ENCODE peak calls at places on chromosomes 12 and 14, in six cellular contexts. E is body of pancreas, Y is cardiac muscle cell, S is psoas muscle, J is lower lobe of right lung, G is right cardiac atrium. K is an unnamed sample. For H3K4me1, the result is how much of the 10 kb centered on the place peaks cover.

GRCh38 chr12:92008345-92008744 is 137.3 kb downstream of the BTG1 start:
- DNase-seq in E (no peak), Y (no peak), S (no peak), J (no peak), G (no peak), K (no peak)

GRCh38 chr14:89900822-89901221 is 53.7 kb downstream of the EFCAB11 start:
- DNase-seq in E (no peak), Y (no peak), S (no peak), J (no peak), G (no peak), K (no peak)

GRCh38 chr14:26702721-26703250 is 105.0 kb upstream of the NOVA1 start:
- DNase-seq in E (no peak), Y (no peak), S (no peak), J (no peak), G (no peak), K (no peak)

GRCh38 chr12:49332891-49333371 is 4.1 kb downstream of the C1QL4 start:
- DNase-seq in E (no peak), Y (no peak), S (no peak), J (no peak), G (no peak), K (no peak)

GRCh38 chr14:32932302-32932920 is 6.3 kb upstream of the NPAS3 start:
- DNase-seq in E (no peak), Y (no peak), S (no peak), J (no peak), G (no peak), K (no peak)

GRCh38 chr12:127340381-127340780 is 926.6 kb upstream of the TMEM132C start:
- DNase-seq in E (no peak), Y (no peak), S (no peak), J (no peak), G (no peak), K (no peak)

GRCh38 chr14:50871223-50871622 is 630 bp upstream of the ABHD12B start:
- DNase-seq in E (no peak), Y (no peak), S (no peak), J (no peak), G (no peak), K (no peak)

GRCh38 chr14:77086017-77086727 is 11.9 kb upstream of the CIPC start:
- DNase-seq in E (no peak), Y (peak), S (no peak), J (no peak), G (no peak), K (no peak)

GRCh38 chr12:124159655-124160054 is 135.2 kb upstream of the RFLNA start:
- DNase-seq in E (no peak), Y (no peak), S (no peak), J (no peak), G (no peak), K (no peak)

GRCh38 chr12:2054091-2055018 is 1.6 kb downstream of the CACNA1C start:
- DNase-seq in E (no peak), Y (peak), S (no peak), J (no peak), G (peak), K (peak)

GRCh38 chr12:121750507-121750955 is 38.0 kb downstream of the TMEM120B start:
- DNase-seq in E (no peak), Y (no peak), S (no peak), J (no peak), G (no peak), K (no peak)

GRCh38 chr12:58814036-58814435 is 106.3 kb downstream of the LRIG3 start:
- DNase-seq in E (no peak), Y (peak), S (no peak), J (no peak), G (no peak), K (no peak)

GRCh38 chr12:78406776-78407335 is 457.7 kb upstream of the SYT1 start:
- DNase-seq in E (no peak), Y (no peak), S (no peak), J (no peak), G (no peak), K (no peak)

GRCh38 chr14:87813691-87814090 is 179.3 kb downstream of the GALC start:
- DNase-seq in E (no peak), Y (no peak), S (no peak), J (no peak), G (no peak), K (no peak)

GRCh38 chr12:9113987-9114309 is 1.8 kb downstream of the A2M start:
- DNase-seq in E (no peak), Y (no peak), S (no peak), J (no peak), G (no peak), K (no peak)

GRCh38 chr12:94074970-94075695 is 73.2 kb upstream of the PLXNC1 start:
- DNase-seq in E (peak), Y (peak), S (peak), J (peak), G (peak), K (peak)

GRCh38 chr12:102702447-102703114 is 214.5 kb downstream of the PAH start:
- DNase-seq in E (peak), Y (peak), S (peak), J (no peak), G (peak), K (peak)

GRCh38 chr12:42091769-42092168 is 52.9 kb downstream of the GXYLT1 start:
- DNase-seq in E (no peak), Y (no peak), S (no peak), J (no peak), G (no peak), K (no peak)

GRCh38 chr14:105876158-105876557 is 349.8 kb downstream of the TMEM121 start:
- DNase-seq in E (no peak), Y (no peak), S (peak), J (peak), G (no peak), K (peak)

GRCh38 chr14:51600658-51601057 is 51.1 kb upstream of the FRMD6 start:
- DNase-seq in E (no peak), Y (no peak), S (no peak), J (no peak), G (no peak), K (no peak)

GRCh38 chr12:49982246-49983229 is 9.8 kb downstream of the AQP6 start:
- DNase-seq in E (no peak), Y (no peak), S (no peak), J (no peak), G (no peak), K (no peak)

GRCh38 chr12:116590561-116590960 is 31.4 kb downstream of the MAP1LC3B2 start:
- DNase-seq in E (no peak), Y (no peak), S (no peak), J (no peak), G (no peak), K (no peak)

GRCh38 chr14:22551597-22551982 is 37.4 kb downstream of the DAD1 start:
- DNase-seq in E (no peak), Y (no peak), S (no peak), J (no peak), G (no peak), K (no peak)
- H3K4me1 ChIP-seq in E (under half), Y (under half), S (under half), J (under half), G (under half), K (under half)

GRCh38 chr12:13126494-13126893 is 23.0 kb upstream of the GSG1 start:
- DNase-seq in E (no peak), Y (no peak), S (no peak), J (no peak), G (no peak), K (no peak)

GRCh38 chr12:13127476-13127875 is 24.0 kb upstream of the GSG1 start:
- DNase-seq in E (no peak), Y (no peak), S (no peak), J (no peak), G (no peak), K (no peak)

GRCh38 chr12:13125996-13126395 is 22.5 kb upstream of the GSG1 start:
- DNase-seq in E (no peak), Y (no peak), S (no peak), J (no peak), G (no peak), K (no peak)

GRCh38 chr12:13130981-13131380 is 27.5 kb upstream of the GSG1 start:
- DNase-seq in E (no peak), Y (no peak), S (no peak), J (no peak), G (no peak), K (no peak)

DNA sequence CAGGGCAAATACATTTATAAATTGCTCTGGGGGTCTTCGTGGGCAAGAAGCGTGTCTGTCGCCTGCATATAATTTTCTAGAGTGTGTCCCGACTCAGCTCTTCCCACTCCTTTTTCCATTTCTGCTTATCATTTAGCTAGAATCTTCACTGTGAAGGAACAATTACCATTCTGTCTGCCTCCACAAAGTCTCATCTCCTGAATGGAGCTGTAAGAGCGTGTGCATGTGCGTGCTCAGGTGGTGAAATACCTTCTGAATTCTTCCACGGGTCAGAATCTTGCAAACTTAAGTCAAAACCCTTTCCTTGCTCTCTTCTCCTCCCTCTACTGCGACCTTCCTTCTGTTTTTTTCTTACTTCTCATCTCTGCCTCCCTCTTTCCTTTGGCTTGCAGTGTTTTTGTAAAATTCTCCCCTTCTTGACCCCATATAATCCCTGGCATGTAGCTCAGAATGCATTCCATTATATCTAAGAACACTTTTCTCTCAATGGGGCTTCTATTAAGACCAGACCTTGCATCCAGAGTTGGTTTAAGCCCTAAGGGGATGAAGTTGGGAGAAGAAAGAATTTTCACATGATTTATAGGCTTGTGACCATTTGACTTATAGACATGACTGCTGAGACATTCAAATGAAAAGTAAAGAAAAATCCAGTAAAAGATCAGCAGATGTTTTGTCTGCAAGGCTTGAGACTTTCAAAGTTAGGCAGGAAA is 25.0 kb upstream of the GSG1 start:
- DNase-seq in E (no peak), Y (no peak), S (no peak), J (no peak), G (no peak), K (no peak)
- H3K4me1 ChIP-seq in E (under half), Y (under half), S (under half), J (under half), G (under half), K (under half)

GRCh38 chr12:27528788-27529187 is 4.8 kb downstream of the PPFIBP1 start:
- DNase-seq in E (no peak), Y (no peak), S (no peak), J (no peak), G (no peak), K (no peak)
- H3K4me1 ChIP-seq in E (under half), Y (under half), S (under half), J (under half), G (under half), K (under half)

GRCh38 chr12:64678835-64679234 is 68.5 kb downstream of the RASSF3 start:
- DNase-seq in E (no peak), Y (no peak), S (no peak), J (no peak), G (no peak), K (no peak)
- H3K4me1 ChIP-seq in E (half or more), Y (under half), S (under half), J (half or more), G (under half), K (half or more)

GRCh38 chr14:72558721-72559120 is 335.2 kb downstream of the DPF3 start:
- DNase-seq in E (no peak), Y (no peak), S (no peak), J (no peak), G (no peak), K (peak)

GRCh38 chr14:72560331-72560730 is 333.6 kb downstream of the DPF3 start:
- DNase-seq in E (no peak), Y (peak), S (no peak), J (no peak), G (no peak), K (no peak)

GRCh38 chr14:72560856-72561493 is 332.9 kb downstream of the DPF3 start:
- DNase-seq in E (no peak), Y (no peak), S (no peak), J (no peak), G (no peak), K (no peak)

GRCh38 chr14:72559669-72560068 is 334.2 kb downstream of the DPF3 start:
- DNase-seq in E (no peak), Y (no peak), S (no peak), J (no peak), G (no peak), K (no peak)

GRCh38 chr14:72559227-72559626 is 334.7 kb downstream of the DPF3 start:
- DNase-seq in E (no peak), Y (no peak), S (no peak), J (no peak), G (no peak), K (no peak)
- H3K4me1 ChIP-seq in E (under half), Y (under half), S (under half), J (under half), G (under half), K (under half)

DNA sequence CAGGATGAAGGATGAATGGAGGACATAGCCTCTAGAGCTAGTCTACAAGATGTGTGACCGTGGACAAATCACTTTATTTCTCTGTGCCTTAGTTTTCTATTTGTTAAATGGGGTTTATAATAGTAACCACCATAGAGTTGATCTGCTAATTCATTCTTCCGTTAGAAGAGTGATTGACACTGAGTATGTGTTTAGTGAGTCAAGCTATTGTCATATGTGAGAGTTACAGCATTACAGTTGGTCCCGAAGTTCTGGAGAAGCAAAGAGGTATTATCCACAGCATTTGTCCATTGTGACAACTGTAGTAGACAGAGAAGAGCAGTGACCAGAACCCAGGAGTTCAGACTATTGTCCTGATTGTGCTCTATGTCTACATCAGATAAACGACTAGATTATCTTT is 14.1 kb downstream of the FAR2 start:
- DNase-seq in E (no peak), Y (no peak), S (no peak), J (no peak), G (no peak), K (no peak)
- H3K4me1 ChIP-seq in E (under half), Y (under half), S (under half), J (half or more), G (under half), K (under half)

GRCh38 chr12:64733857-64734256 is 25.3 kb downstream of the GNS start:
- DNase-seq in E (peak), Y (peak), S (peak), J (no peak), G (peak), K (no peak)
- H3K4me1 ChIP-seq in E (under half), Y (under half), S (under half), J (under half), G (under half), K (under half)

DNA sequence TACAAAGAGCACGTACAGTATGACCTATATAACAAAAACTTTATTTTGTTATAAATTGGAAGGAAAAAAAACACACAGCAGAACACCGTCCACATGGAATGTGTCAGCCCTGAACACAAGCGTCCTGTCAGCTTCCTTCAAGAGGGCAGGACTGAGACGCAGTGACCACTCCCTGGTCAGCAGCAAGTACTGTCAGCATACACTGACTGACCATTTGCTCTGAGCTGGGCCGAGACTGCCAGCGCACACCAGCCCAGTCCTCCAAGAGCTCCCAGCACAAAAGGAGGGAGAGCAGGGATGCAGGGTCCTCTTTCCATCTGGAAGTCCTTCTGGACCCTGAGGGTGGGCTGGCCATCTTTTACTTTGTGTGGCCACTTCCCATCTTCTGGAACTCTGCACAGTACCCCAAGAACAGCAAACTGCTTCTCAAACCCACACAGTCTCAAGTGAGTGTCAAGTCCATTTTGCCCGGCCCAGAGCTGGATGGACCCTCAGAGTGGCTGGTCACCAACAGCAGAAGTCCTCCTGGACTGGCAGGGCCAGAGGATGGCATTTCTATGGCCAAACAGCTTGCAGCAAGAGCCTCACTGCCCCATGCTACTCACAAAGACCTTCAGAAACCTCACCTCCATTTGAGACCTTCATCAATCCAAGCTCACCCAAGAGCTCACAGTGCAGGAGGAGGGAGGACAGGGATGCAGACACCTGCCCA is 11.7 kb downstream of the CCDC88C start:
- DNase-seq in E (no peak), Y (no peak), S (no peak), J (no peak), G (no peak), K (no peak)
- H3K4me1 ChIP-seq in E (under half), Y (under half), S (under half), J (under half), G (under half), K (under half)

GRCh38 chr12:109525279-109525585 is 47.8 kb downstream of the UBE3B start:
- DNase-seq in E (no peak), Y (no peak), S (no peak), J (no peak), G (no peak), K (no peak)
- H3K4me1 ChIP-seq in E (under half), Y (half or more), S (under half), J (under half), G (under half), K (under half)

GRCh38 chr14:72261068-72261467 is 328.8 kb downstream of the RGS6 start:
- DNase-seq in E (no peak), Y (no peak), S (no peak), J (no peak), G (no peak), K (no peak)

DNA sequence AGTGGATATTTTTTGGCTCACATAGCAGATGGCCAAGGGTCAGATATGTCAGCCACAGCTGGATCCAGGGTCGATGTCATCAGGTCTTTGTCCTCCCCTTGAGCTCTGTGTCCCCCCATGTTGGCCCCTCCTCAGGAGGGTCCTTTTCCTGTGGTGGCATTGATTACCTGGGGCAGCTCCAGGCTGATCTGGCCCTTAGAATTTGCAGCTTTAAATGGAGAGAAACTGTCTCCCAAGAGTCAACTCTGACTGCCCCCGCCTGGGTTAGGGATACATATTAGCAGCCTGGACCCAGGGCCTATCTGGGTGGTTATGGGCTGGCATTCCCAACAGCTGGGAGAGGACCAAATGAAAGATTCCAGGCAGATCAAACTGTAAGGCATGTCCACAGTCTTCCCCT is 330.5 kb downstream of the RGS6 start:
- DNase-seq in E (no peak), Y (no peak), S (no peak), J (no peak), G (no peak), K (no peak)
- H3K4me1 ChIP-seq in E (under half), Y (under half), S (under half), J (under half), G (under half), K (under half)

K was measured in tibial artery.